ENCODE peak calls at places on chromosomes 7 and 10, in six cellular contexts. One of them, this sample, is unnamed.

GRCh38 chr10:52769966-52770365 is 2.6 kb downstream of the MBL2 start:
- DNase-seq in pancreas: no peak
- DNase-seq in right atrium auricular region: no peak
- DNase-seq in dorsolateral prefrontal cortex: no peak
- DNase-seq in IMR-90: no peak
- DNase-seq in lower lobe of right lung: no peak
- DNase-seq in this sample: no peak

GRCh38 chr7:24328050-24328449 is 44.1 kb downstream of the NPY start:
- DNase-seq in pancreas: no peak
- DNase-seq in right atrium auricular region: no peak
- DNase-seq in dorsolateral prefrontal cortex: no peak
- DNase-seq in IMR-90: no peak
- DNase-seq in lower lobe of right lung: peak; percentile 53
- DNase-seq in this sample: no peak

GRCh38 chr10:34181545-34182300 is 633.4 kb downstream of the PARD3 start:
- DNase-seq in pancreas: no peak
- DNase-seq in right atrium auricular region: no peak
- DNase-seq in dorsolateral prefrontal cortex: no peak
- DNase-seq in IMR-90: peak; percentile 70
- DNase-seq in lower lobe of right lung: no peak
- DNase-seq in this sample: no peak

GRCh38 chr10:33187427-33187999 is 147.0 kb downstream of the NRP1 start:
- DNase-seq in pancreas: peak; percentile 44
- DNase-seq in right atrium auricular region: no peak
- DNase-seq in dorsolateral prefrontal cortex: no peak
- DNase-seq in IMR-90: no peak
- DNase-seq in lower lobe of right lung: no peak
- DNase-seq in this sample: no peak

GRCh38 chr7:119937745-119938144 is 335.2 kb upstream of the KCND2 start:
- DNase-seq in pancreas: no peak
- DNase-seq in right atrium auricular region: no peak
- DNase-seq in dorsolateral prefrontal cortex: no peak
- DNase-seq in IMR-90: no peak
- DNase-seq in lower lobe of right lung: no peak
- DNase-seq in this sample: no peak

GRCh38 chr10:49241365-49241764 is 53.2 kb upstream of the TMEM273 start:
- DNase-seq in pancreas: no peak
- DNase-seq in right atrium auricular region: no peak
- DNase-seq in dorsolateral prefrontal cortex: no peak
- DNase-seq in IMR-90: no peak
- DNase-seq in lower lobe of right lung: no peak
- DNase-seq in this sample: no peak

GRCh38 chr7:149321978-149322541 is 60.1 kb downstream of the ZNF783 start:
- DNase-seq in pancreas: no peak
- DNase-seq in right atrium auricular region: no peak
- DNase-seq in dorsolateral prefrontal cortex: no peak
- DNase-seq in IMR-90: peak; percentile 21
- DNase-seq in lower lobe of right lung: no peak
- DNase-seq in this sample: no peak

GRCh38 chr7:18053177-18053928 is 25.7 kb upstream of the PRPS1L1 start:
- DNase-seq in pancreas: no peak
- DNase-seq in right atrium auricular region: no peak
- DNase-seq in dorsolateral prefrontal cortex: no peak
- DNase-seq in IMR-90: no peak
- DNase-seq in lower lobe of right lung: no peak
- DNase-seq in this sample: no peak

GRCh38 chr7:139583826-139584553 is 60.5 kb downstream of the CLEC2L start:
- DNase-seq in pancreas: no peak
- DNase-seq in right atrium auricular region: peak; percentile 18
- DNase-seq in dorsolateral prefrontal cortex: no peak
- DNase-seq in IMR-90: no peak
- DNase-seq in lower lobe of right lung: no peak
- DNase-seq in this sample: no peak

GRCh38 chr7:18345641-18346234 is 149.8 kb upstream of the HDAC9 start:
- DNase-seq in pancreas: peak; percentile 7
- DNase-seq in right atrium auricular region: no peak
- DNase-seq in dorsolateral prefrontal cortex: peak; percentile 31
- DNase-seq in IMR-90: peak; percentile 46
- DNase-seq in lower lobe of right lung: no peak
- DNase-seq in this sample: no peak

GRCh38 chr10:128069351-128070051 is 56.7 kb downstream of the MKI67 start:
- DNase-seq in pancreas: peak; percentile 52
- DNase-seq in right atrium auricular region: no peak
- DNase-seq in dorsolateral prefrontal cortex: peak; percentile 64
- DNase-seq in IMR-90: peak; percentile 66
- DNase-seq in lower lobe of right lung: peak; percentile 70
- DNase-seq in this sample: peak; percentile 79

GRCh38 chr7:8201846-8202441 is 60.0 kb downstream of the ICA1 start:
- DNase-seq in pancreas: no peak
- DNase-seq in right atrium auricular region: no peak
- DNase-seq in dorsolateral prefrontal cortex: no peak
- DNase-seq in IMR-90: no peak
- DNase-seq in lower lobe of right lung: no peak
- DNase-seq in this sample: no peak

GRCh38 chr10:113284635-113285034 is 268.2 kb upstream of the HABP2 start:
- DNase-seq in pancreas: no peak
- DNase-seq in right atrium auricular region: no peak
- DNase-seq in dorsolateral prefrontal cortex: no peak
- DNase-seq in IMR-90: no peak
- DNase-seq in lower lobe of right lung: no peak
- DNase-seq in this sample: no peak

DNA sequence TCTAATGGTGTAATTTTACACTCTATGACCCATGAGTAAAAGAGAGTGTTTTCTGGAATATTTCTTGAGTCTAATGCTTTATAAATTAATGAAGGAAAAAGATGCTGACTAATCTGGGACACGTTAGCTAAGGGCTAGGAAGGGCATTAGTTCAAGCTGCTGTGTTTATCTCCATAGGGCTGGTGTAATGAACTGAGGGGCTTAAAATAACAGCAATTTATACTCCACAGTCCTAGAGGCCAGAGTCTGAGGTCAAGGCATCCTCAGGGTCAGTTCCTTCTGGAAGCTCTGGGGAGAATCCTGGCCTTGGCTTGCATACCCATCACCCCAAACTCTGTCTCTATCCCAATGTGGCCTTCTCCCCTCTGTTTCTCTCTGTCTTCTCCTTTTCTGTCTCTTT is 105.2 kb upstream of the PFKP start:
- DNase-seq in pancreas: no peak
- DNase-seq in right atrium auricular region: no peak
- DNase-seq in dorsolateral prefrontal cortex: no peak
- DNase-seq in IMR-90: no peak
- DNase-seq in lower lobe of right lung: no peak
- DNase-seq in this sample: no peak
- H3K27ac ChIP-seq in pancreas: no peak overlapping the region
- H3K27ac ChIP-seq in right atrium auricular region: no peak overlapping the region
- H3K27ac ChIP-seq in dorsolateral prefrontal cortex: no peak overlapping the region
- H3K27ac ChIP-seq in IMR-90: no peak overlapping the region
- H3K27ac ChIP-seq in lower lobe of right lung: no peak overlapping the region
- H3K27ac ChIP-seq in this sample: no peak overlapping the region

GRCh38 chr7:106047818-106048490 is 64.2 kb downstream of the SYPL1 start:
- DNase-seq in pancreas: no peak
- DNase-seq in right atrium auricular region: no peak
- DNase-seq in dorsolateral prefrontal cortex: no peak
- DNase-seq in IMR-90: no peak
- DNase-seq in lower lobe of right lung: no peak
- DNase-seq in this sample: no peak

GRCh38 chr7:106049139-106049725 is 62.9 kb downstream of the SYPL1 start:
- DNase-seq in pancreas: no peak
- DNase-seq in right atrium auricular region: no peak
- DNase-seq in dorsolateral prefrontal cortex: no peak
- DNase-seq in IMR-90: no peak
- DNase-seq in lower lobe of right lung: no peak
- DNase-seq in this sample: no peak

GRCh38 chr7:106048621-106049020 is 63.5 kb downstream of the SYPL1 start:
- DNase-seq in pancreas: no peak
- DNase-seq in right atrium auricular region: no peak
- DNase-seq in dorsolateral prefrontal cortex: no peak
- DNase-seq in IMR-90: no peak
- DNase-seq in lower lobe of right lung: no peak
- DNase-seq in this sample: no peak

GRCh38 chr7:106050743-106051110 is 61.4 kb downstream of the SYPL1 start:
- DNase-seq in pancreas: no peak
- DNase-seq in right atrium auricular region: no peak
- DNase-seq in dorsolateral prefrontal cortex: peak; percentile 43
- DNase-seq in IMR-90: peak; percentile 50
- DNase-seq in lower lobe of right lung: no peak
- DNase-seq in this sample: no peak

DNA sequence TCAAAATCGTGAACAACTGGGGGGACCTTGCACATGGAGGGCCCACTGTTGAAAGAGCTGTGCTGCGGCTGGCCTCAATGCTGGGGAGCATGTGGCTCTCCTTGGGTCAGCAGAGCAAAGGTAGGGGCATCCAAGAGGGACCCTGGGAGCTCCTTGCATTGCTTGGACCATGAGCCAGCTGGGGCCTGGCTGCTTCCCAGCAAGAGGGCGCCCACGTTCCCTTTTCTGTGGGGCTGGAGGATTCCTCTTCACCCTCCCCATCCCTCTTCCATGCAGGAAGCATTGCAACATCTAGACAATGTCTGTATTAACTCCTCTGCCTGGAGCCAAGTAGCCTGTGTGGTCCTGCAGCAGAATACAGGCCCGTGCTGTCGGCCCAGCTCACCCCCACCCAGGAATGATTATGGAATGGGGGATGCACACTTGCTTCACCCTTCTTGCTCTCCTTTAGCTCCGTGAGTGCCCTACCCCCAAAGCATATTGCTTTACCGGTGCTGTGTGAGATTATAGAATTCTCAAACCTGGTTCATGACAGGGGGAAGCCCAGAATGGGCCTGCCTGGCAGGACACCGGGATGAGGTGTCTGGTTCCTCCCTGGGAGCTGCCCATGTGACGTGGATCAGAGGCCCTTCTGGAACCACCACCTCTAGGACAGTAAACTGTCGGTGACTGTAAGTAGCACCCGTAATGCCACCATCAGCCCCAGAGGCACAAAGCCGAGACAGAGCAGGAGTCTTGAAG is 61.9 kb downstream of the SYPL1 start:
- DNase-seq in pancreas: no peak
- DNase-seq in right atrium auricular region: no peak
- DNase-seq in dorsolateral prefrontal cortex: no peak
- DNase-seq in IMR-90: peak; percentile 59
- DNase-seq in lower lobe of right lung: no peak
- DNase-seq in this sample: no peak
- TF ChIP-seq CTCF in pancreas: no peak
- TF ChIP-seq CTCF in right atrium auricular region: no peak
- TF ChIP-seq CTCF in dorsolateral prefrontal cortex: no peak
- TF ChIP-seq CTCF in IMR-90: peak; percentile 26
- TF ChIP-seq CTCF in lower lobe of right lung: peak; percentile 16
- TF ChIP-seq CTCF in this sample: no peak

GRCh38 chr10:104577861-104578480 is 63.1 kb upstream of the SORCS3 start:
- DNase-seq in pancreas: no peak
- DNase-seq in right atrium auricular region: no peak
- DNase-seq in dorsolateral prefrontal cortex: no peak
- DNase-seq in IMR-90: peak; percentile 32
- DNase-seq in lower lobe of right lung: no peak
- DNase-seq in this sample: no peak

GRCh38 chr10:104582604-104582951 is 58.5 kb upstream of the SORCS3 start:
- DNase-seq in pancreas: no peak
- DNase-seq in right atrium auricular region: no peak
- DNase-seq in dorsolateral prefrontal cortex: no peak
- DNase-seq in IMR-90: no peak
- DNase-seq in lower lobe of right lung: no peak
- DNase-seq in this sample: no peak

GRCh38 chr10:104581884-104582603 is 59.0 kb upstream of the SORCS3 start:
- DNase-seq in pancreas: no peak
- DNase-seq in right atrium auricular region: no peak
- DNase-seq in dorsolateral prefrontal cortex: no peak
- DNase-seq in IMR-90: peak; percentile 55
- DNase-seq in lower lobe of right lung: no peak
- DNase-seq in this sample: no peak

GRCh38 chr10:104580774-104581675 is 60.1 kb upstream of the SORCS3 start:
- DNase-seq in pancreas: peak; percentile 51
- DNase-seq in right atrium auricular region: peak; percentile 69
- DNase-seq in dorsolateral prefrontal cortex: peak; percentile 78
- DNase-seq in IMR-90: peak; percentile 51
- DNase-seq in lower lobe of right lung: peak; percentile 63
- DNase-seq in this sample: peak; percentile 63

DNA sequence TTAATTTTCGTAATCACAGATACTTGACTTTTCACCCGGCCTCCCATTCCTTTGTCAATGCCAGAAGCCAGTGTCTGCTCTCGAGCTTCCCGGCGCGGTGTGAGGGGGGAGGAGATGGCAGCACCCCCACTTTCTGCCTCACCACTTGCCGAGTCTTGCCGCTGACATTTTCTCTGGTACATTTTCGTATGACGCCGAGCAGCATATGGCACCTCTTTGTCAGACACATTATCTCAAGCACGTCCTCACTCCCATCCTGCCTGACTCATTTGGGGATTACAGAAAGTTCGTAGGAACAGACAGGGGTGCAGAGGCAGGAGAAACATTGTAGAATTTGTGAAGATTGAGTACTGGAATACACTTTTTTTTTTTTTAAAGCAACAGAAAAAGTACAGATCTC is 60.8 kb upstream of the SORCS3 start:
- DNase-seq in pancreas: no peak
- DNase-seq in right atrium auricular region: no peak
- DNase-seq in dorsolateral prefrontal cortex: peak; percentile 71
- DNase-seq in IMR-90: peak; percentile 38
- DNase-seq in lower lobe of right lung: no peak
- DNase-seq in this sample: no peak
- H3K27me3 ChIP-seq in pancreas: peaks cover 9% of the 10 kb centered on the region
- H3K27me3 ChIP-seq in right atrium auricular region: no peaks in the 10 kb centered on the region
- H3K27me3 ChIP-seq in dorsolateral prefrontal cortex: no peaks in the 10 kb centered on the region
- H3K27me3 ChIP-seq in IMR-90: no peaks in the 10 kb centered on the region
- H3K27me3 ChIP-seq in lower lobe of right lung: peaks cover 6% of the 10 kb centered on the region
- H3K27me3 ChIP-seq in this sample: no peaks in the 10 kb centered on the region

GRCh38 chr7:75948179-75948578 is 33.2 kb downstream of the POR start:
- DNase-seq in pancreas: no peak
- DNase-seq in right atrium auricular region: no peak
- DNase-seq in dorsolateral prefrontal cortex: no peak
- DNase-seq in IMR-90: no peak
- DNase-seq in lower lobe of right lung: no peak
- DNase-seq in this sample: no peak
- H3K27ac ChIP-seq in pancreas: no peak overlapping the region
- H3K27ac ChIP-seq in right atrium auricular region: no peak overlapping the region
- H3K27ac ChIP-seq in dorsolateral prefrontal cortex: no peak overlapping the region
- H3K27ac ChIP-seq in IMR-90: no peak overlapping the region
- H3K27ac ChIP-seq in lower lobe of right lung: peak overlapping the region; percentile 68
- H3K27ac ChIP-seq in this sample: no peak overlapping the region